ENCODE peak calls at places on chromosomes 12 and 14, in ten cellular contexts. One of them, this sample, is unnamed.

GRCh38 chr12:47393403-47393790 is 312.4 kb downstream of the RPAP3 start:
- DNase-seq in NB4: no peak
- DNase-seq in K562: no peak
- DNase-seq in SK-N-SH: no peak
- DNase-seq in endothelial cell of umbilical vein: no peak
- DNase-seq in GM12878: no peak
- DNase-seq in A549: peak
- DNase-seq in HepG2: no peak
- DNase-seq in HCT116: no peak
- DNase-seq in H1: no peak
- DNase-seq in this sample: no peak

GRCh38 chr14:100815478-100816285 is 10.2 kb upstream of the MEG3 start:
- DNase-seq in SK-N-SH: no peak
- DNase-seq in HepG2: peak
- DNase-seq in HCT116: no peak
- DNase-seq in A549: no peak
- DNase-seq in NB4: no peak
- DNase-seq in K562: no peak
- DNase-seq in H1: no peak
- DNase-seq in GM12878: no peak
- DNase-seq in endothelial cell of umbilical vein: peak
- DNase-seq in this sample: no peak

GRCh38 chr12:121013715-121014114 is 2.6 kb downstream of the C12orf43 start:
- DNase-seq in NB4: no peak
- DNase-seq in H1: no peak
- DNase-seq in SK-N-SH: no peak
- DNase-seq in A549: peak
- DNase-seq in K562: no peak
- DNase-seq in GM12878: no peak
- DNase-seq in HCT116: no peak
- DNase-seq in endothelial cell of umbilical vein: no peak
- DNase-seq in HepG2: no peak
- DNase-seq in this sample: no peak

GRCh38 chr14:97634786-97635185 is 837.6 kb downstream of the VRK1 start:
- DNase-seq in K562: no peak
- DNase-seq in NB4: no peak
- DNase-seq in SK-N-SH: no peak
- DNase-seq in GM12878: no peak
- DNase-seq in endothelial cell of umbilical vein: no peak
- DNase-seq in HCT116: no peak
- DNase-seq in A549: peak
- DNase-seq in H1: no peak
- DNase-seq in HepG2: no peak
- DNase-seq in this sample: no peak

GRCh38 chr12:104448475-104448874 is 8.3 kb upstream of the CHST11 start:
- DNase-seq in K562: no peak
- DNase-seq in endothelial cell of umbilical vein: peak
- DNase-seq in H1: no peak
- DNase-seq in HepG2: no peak
- DNase-seq in SK-N-SH: no peak
- DNase-seq in NB4: no peak
- DNase-seq in GM12878: no peak
- DNase-seq in HCT116: no peak
- DNase-seq in A549: no peak
- DNase-seq in this sample: no peak

GRCh38 chr14:63204407-63205280 is at the start of gene RHOJ:
- DNase-seq in HCT116: no peak
- DNase-seq in A549: no peak
- DNase-seq in H1: peak
- DNase-seq in HepG2: no peak
- DNase-seq in NB4: no peak
- DNase-seq in endothelial cell of umbilical vein: no peak
- DNase-seq in GM12878: no peak
- DNase-seq in K562: no peak
- DNase-seq in SK-N-SH: no peak
- DNase-seq in this sample: peak

GRCh38 chr14:102732924-102733323 is 44.3 kb upstream of the TRAF3 start:
- DNase-seq in GM12878: no peak
- DNase-seq in HepG2: no peak
- DNase-seq in H1: no peak
- DNase-seq in SK-N-SH: no peak
- DNase-seq in endothelial cell of umbilical vein: no peak
- DNase-seq in K562: no peak
- DNase-seq in HCT116: no peak
- DNase-seq in NB4: no peak
- DNase-seq in A549: no peak
- DNase-seq in this sample: no peak

GRCh38 chr14:80202888-80203562 is 8.3 kb downstream of the DIO2 start:
- DNase-seq in HepG2: peak
- DNase-seq in endothelial cell of umbilical vein: no peak
- DNase-seq in A549: peak
- DNase-seq in K562: peak
- DNase-seq in GM12878: no peak
- DNase-seq in H1: peak
- DNase-seq in HCT116: no peak
- DNase-seq in SK-N-SH: peak
- DNase-seq in NB4: peak
- DNase-seq in this sample: peak

GRCh38 chr14:50806241-50806933 is 24.6 kb downstream of the NIN start:
- DNase-seq in SK-N-SH: no peak
- DNase-seq in NB4: no peak
- DNase-seq in K562: no peak
- DNase-seq in HCT116: no peak
- DNase-seq in endothelial cell of umbilical vein: no peak
- DNase-seq in H1: no peak
- DNase-seq in GM12878: no peak
- DNase-seq in HepG2: no peak
- DNase-seq in A549: no peak
- DNase-seq in this sample: no peak

GRCh38 chr14:64092940-64093339 is 201.2 kb downstream of the ESR2 start:
- DNase-seq in SK-N-SH: no peak
- DNase-seq in HCT116: no peak
- DNase-seq in NB4: no peak
- DNase-seq in H1: no peak
- DNase-seq in GM12878: no peak
- DNase-seq in A549: no peak
- DNase-seq in K562: no peak
- DNase-seq in endothelial cell of umbilical vein: no peak
- DNase-seq in HepG2: no peak
- DNase-seq in this sample: no peak

GRCh38 chr12:81245458-81245857 is 167.6 kb downstream of the ACSS3 start:
- DNase-seq in endothelial cell of umbilical vein: no peak
- DNase-seq in NB4: peak
- DNase-seq in K562: no peak
- DNase-seq in H1: no peak
- DNase-seq in A549: no peak
- DNase-seq in HepG2: no peak
- DNase-seq in GM12878: no peak
- DNase-seq in SK-N-SH: no peak
- DNase-seq in HCT116: no peak
- DNase-seq in this sample: no peak

GRCh38 chr12:668092-668481 is 4.8 kb upstream of the NINJ2 start:
- DNase-seq in NB4: no peak
- DNase-seq in endothelial cell of umbilical vein: no peak
- DNase-seq in GM12878: no peak
- DNase-seq in K562: no peak
- DNase-seq in H1: no peak
- DNase-seq in HepG2: no peak
- DNase-seq in A549: no peak
- DNase-seq in HCT116: no peak
- DNase-seq in SK-N-SH: no peak
- DNase-seq in this sample: no peak

GRCh38 chr12:5185435-5186069 is 141.9 kb downstream of the KCNA5 start:
- DNase-seq in K562: no peak
- DNase-seq in A549: no peak
- DNase-seq in NB4: no peak
- DNase-seq in HCT116: no peak
- DNase-seq in H1: no peak
- DNase-seq in GM12878: no peak
- DNase-seq in endothelial cell of umbilical vein: no peak
- DNase-seq in SK-N-SH: no peak
- DNase-seq in HepG2: no peak
- DNase-seq in this sample: no peak

GRCh38 chr12:54017027-54017788 is 8.4 kb downstream of the HOXC8 start:
- DNase-seq in K562: peak
- DNase-seq in H1: peak
- DNase-seq in HCT116: no peak
- DNase-seq in A549: peak
- DNase-seq in SK-N-SH: peak
- DNase-seq in endothelial cell of umbilical vein: no peak
- DNase-seq in NB4: peak
- DNase-seq in HepG2: no peak
- DNase-seq in GM12878: no peak
- DNase-seq in this sample: no peak
- TF ChIP-seq MAX in K562: no peak
- TF ChIP-seq MAX in H1: no peak
- TF ChIP-seq MAX in HCT116: no peak
- TF ChIP-seq MAX in A549: no peak
- TF ChIP-seq MAX in SK-N-SH: peak
- TF ChIP-seq MAX in endothelial cell of umbilical vein: no peak
- TF ChIP-seq MAX in NB4: no peak
- TF ChIP-seq MAX in HepG2: no peak
- TF ChIP-seq MAX in GM12878: no peak
- TF ChIP-seq MAX in this sample: no peak

GRCh38 chr14:69049675-69050074 is 70.6 kb upstream of the ACTN1 start:
- DNase-seq in endothelial cell of umbilical vein: peak
- DNase-seq in SK-N-SH: no peak
- DNase-seq in H1: no peak
- DNase-seq in K562: no peak
- DNase-seq in GM12878: no peak
- DNase-seq in HCT116: no peak
- DNase-seq in A549: no peak
- DNase-seq in HepG2: peak
- DNase-seq in NB4: no peak
- DNase-seq in this sample: no peak
- TF ChIP-seq MAX in endothelial cell of umbilical vein: no peak
- TF ChIP-seq MAX in SK-N-SH: no peak
- TF ChIP-seq MAX in H1: no peak
- TF ChIP-seq MAX in K562: no peak
- TF ChIP-seq MAX in GM12878: no peak
- TF ChIP-seq MAX in HCT116: no peak
- TF ChIP-seq MAX in A549: no peak
- TF ChIP-seq MAX in HepG2: no peak
- TF ChIP-seq MAX in NB4: no peak
- TF ChIP-seq MAX in this sample: no peak

GRCh38 chr12:31222620-31223222 is 103.2 kb downstream of the SINHCAF start:
- DNase-seq in NB4: no peak
- DNase-seq in A549: no peak
- DNase-seq in endothelial cell of umbilical vein: no peak
- DNase-seq in GM12878: no peak
- DNase-seq in HepG2: no peak
- DNase-seq in SK-N-SH: no peak
- DNase-seq in K562: no peak
- DNase-seq in HCT116: no peak
- DNase-seq in H1: no peak
- DNase-seq in this sample: no peak
- TF ChIP-seq MAX in NB4: no peak
- TF ChIP-seq MAX in A549: no peak
- TF ChIP-seq MAX in endothelial cell of umbilical vein: no peak
- TF ChIP-seq MAX in GM12878: no peak
- TF ChIP-seq MAX in HepG2: no peak
- TF ChIP-seq MAX in SK-N-SH: no peak
- TF ChIP-seq MAX in K562: no peak
- TF ChIP-seq MAX in HCT116: no peak
- TF ChIP-seq MAX in H1: no peak
- TF ChIP-seq MAX in this sample: no peak

GRCh38 chr12:118190266-118190665 is 54.3 kb downstream of the PEBP1 start:
- DNase-seq in NB4: no peak
- DNase-seq in endothelial cell of umbilical vein: peak
- DNase-seq in SK-N-SH: peak
- DNase-seq in HepG2: no peak
- DNase-seq in HCT116: no peak
- DNase-seq in H1: no peak
- DNase-seq in GM12878: no peak
- DNase-seq in K562: no peak
- DNase-seq in A549: no peak
- DNase-seq in this sample: no peak
- TF ChIP-seq MAX in NB4: no peak
- TF ChIP-seq MAX in endothelial cell of umbilical vein: no peak
- TF ChIP-seq MAX in SK-N-SH: no peak
- TF ChIP-seq MAX in HepG2: no peak
- TF ChIP-seq MAX in HCT116: no peak
- TF ChIP-seq MAX in H1: no peak
- TF ChIP-seq MAX in GM12878: no peak
- TF ChIP-seq MAX in K562: no peak
- TF ChIP-seq MAX in A549: no peak
- TF ChIP-seq MAX in this sample: no peak

DNA sequence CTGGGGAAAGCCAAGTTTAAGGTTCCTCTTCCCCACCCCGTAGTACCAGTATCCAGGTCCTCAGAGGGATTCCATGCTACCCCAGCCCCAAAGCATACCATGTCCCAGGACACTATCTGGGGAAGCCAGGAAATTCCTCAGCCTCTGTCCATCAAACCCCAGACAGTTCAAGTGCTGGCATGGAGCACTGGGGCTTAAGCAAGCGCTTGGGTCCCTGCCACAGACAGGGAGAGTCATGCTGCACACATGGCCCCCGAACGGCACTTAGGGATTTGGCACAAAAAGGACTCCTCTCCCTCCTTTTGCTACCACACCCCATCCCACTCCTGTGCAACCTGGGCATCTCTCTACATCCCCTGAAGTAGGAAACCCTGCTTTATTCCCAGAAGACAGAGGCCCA is 21.8 kb downstream of the ADCY6 start:
- DNase-seq in HepG2: no peak
- DNase-seq in NB4: no peak
- DNase-seq in K562: no peak
- DNase-seq in endothelial cell of umbilical vein: no peak
- DNase-seq in HCT116: no peak
- DNase-seq in GM12878: no peak
- DNase-seq in H1: no peak
- DNase-seq in A549: no peak
- DNase-seq in SK-N-SH: no peak
- DNase-seq in this sample: no peak
- TF ChIP-seq MAX in HepG2: no peak
- TF ChIP-seq MAX in NB4: no peak
- TF ChIP-seq MAX in K562: no peak
- TF ChIP-seq MAX in endothelial cell of umbilical vein: no peak
- TF ChIP-seq MAX in HCT116: no peak
- TF ChIP-seq MAX in GM12878: no peak
- TF ChIP-seq MAX in H1: no peak
- TF ChIP-seq MAX in A549: no peak
- TF ChIP-seq MAX in SK-N-SH: no peak
- TF ChIP-seq MAX in this sample: no peak

GRCh38 chr14:90514566-90514965 is 117.7 kb downstream of the CALM1 start:
- DNase-seq in HCT116: no peak
- DNase-seq in HepG2: no peak
- DNase-seq in SK-N-SH: no peak
- DNase-seq in H1: no peak
- DNase-seq in A549: no peak
- DNase-seq in NB4: no peak
- DNase-seq in K562: no peak
- DNase-seq in endothelial cell of umbilical vein: no peak
- DNase-seq in GM12878: no peak
- DNase-seq in this sample: no peak
- TF ChIP-seq MAX in HCT116: no peak
- TF ChIP-seq MAX in HepG2: no peak
- TF ChIP-seq MAX in SK-N-SH: no peak
- TF ChIP-seq MAX in H1: no peak
- TF ChIP-seq MAX in A549: no peak
- TF ChIP-seq MAX in NB4: no peak
- TF ChIP-seq MAX in K562: no peak
- TF ChIP-seq MAX in endothelial cell of umbilical vein: no peak
- TF ChIP-seq MAX in GM12878: no peak
- TF ChIP-seq MAX in this sample: no peak